ENCODE peak calls at places on chromosome 14, in eight cellular contexts. R is NCI-H1048, F is glomerular endothelial cell, M is Right ventricle myocardium inferior, I is HEK293T, L is left lung, V is heart right ventricle, N is H7. W is an unnamed sample.

GRCh38 chr14:23077962-23078361 is 17.0 kb downstream of the ACIN1 start:
- DNase-seq in F (no peak), M (no peak), L (no peak), N (no peak), R (no peak), I (no peak), V (no peak), W (no peak)

GRCh38 chr14:44428239-44428924 is 78.7 kb downstream of the FSCB start:
- DNase-seq in L (no peak), N (no peak), F (no peak), I (no peak), V (no peak), R (no peak), M (no peak), W (no peak)

GRCh38 chr14:37592288-37593274 is 2.5 kb downstream of the FOXA1 start:
- DNase-seq in R (no peak), N (peak; percentile 74), V (peak; percentile 6), I (no peak), M (no peak), F (no peak), L (no peak), W (no peak)

GRCh38 chr14:67514650-67515385 is 18.3 kb upstream of the PLEKHH1 start:
- DNase-seq in M (peak; percentile 67), L (peak; percentile 49), I (peak; percentile 42), N (peak; percentile 89), V (peak; percentile 33), F (no peak), R (no peak), W (no peak)

GRCh38 chr14:100547633-100548294 is 39.5 kb downstream of the BEGAIN start:
- DNase-seq in L (peak; percentile 84), M (peak; percentile 87), I (no peak), F (peak; percentile 48), R (no peak), V (peak; percentile 54), N (no peak), W (no peak)

GRCh38 chr14:61537567-61538463 is 157.5 kb upstream of the HIF1A start:
- DNase-seq in R (no peak), L (peak; percentile 66), N (peak; percentile 62), I (no peak), M (no peak), V (no peak), F (peak; percentile 51), W (no peak)

GRCh38 chr14:33943081-33943480 is 7.8 kb downstream of the EGLN3 start:
- DNase-seq in R (peak; percentile 43), I (no peak), L (no peak), V (no peak), M (no peak), N (no peak), F (no peak), W (peak; percentile 44)

GRCh38 chr14:28760431-28760996 is 6.1 kb upstream of the FOXG1 start:
- DNase-seq in L (no peak), F (no peak), V (no peak), M (no peak), I (no peak), N (no peak), R (no peak), W (no peak)

GRCh38 chr14:30053103-30053502 is 125.5 kb upstream of the PRKD1 start:
- DNase-seq in M (no peak), R (no peak), V (no peak), I (no peak), N (no peak), L (no peak), F (no peak), W (no peak)

GRCh38 chr14:88765130-88765529 is 27.6 kb downstream of the EML5 start:
- DNase-seq in F (no peak), L (no peak), R (no peak), V (no peak), M (no peak), N (peak; percentile 1), I (peak; percentile 7), W (no peak)

GRCh38 chr14:71594828-71595227 is 337.4 kb upstream of the RGS6 start:
- DNase-seq in L (no peak), N (no peak), I (no peak), M (no peak), F (no peak), V (no peak), R (no peak), W (no peak)

GRCh38 chr14:41607119-41607785 is 576 bp downstream of the LRFN5 start:
- DNase-seq in N (peak; percentile 23), I (peak; percentile 6), M (no peak), V (no peak), R (no peak), F (no peak), L (no peak), W (no peak)

GRCh38 chr14:51780741-51781140 is 79.7 kb upstream of the GNG2 start:
- DNase-seq in M (no peak), L (no peak), N (no peak), F (no peak), V (no peak), I (no peak), R (no peak), W (no peak)

GRCh38 chr14:73764406-73764805 is 50.2 kb upstream of the PNMA1 start:
- DNase-seq in N (no peak), L (no peak), V (no peak), M (no peak), I (no peak), F (no peak), R (no peak), W (no peak)

GRCh38 chr14:103427485-103428443 is 42.5 kb downstream of the MARK3 start:
- DNase-seq in V (no peak), M (no peak), L (no peak), R (no peak), N (no peak), I (no peak), F (no peak), W (no peak)

GRCh38 chr14:63840981-63841380 is 11.8 kb upstream of the SYNE2 start:
- DNase-seq in N (no peak), V (peak; percentile 35), M (no peak), F (no peak), I (no peak), R (no peak), L (peak; percentile 35), W (no peak)